ENCODE peak calls at places on chromosome 2, in six cellular contexts. One of them, this sample, is unnamed.

GRCh38 chr2:156486175-156486574 is 50.0 kb downstream of the GPD2 start:
- DNase-seq in ACHN: no peak
- DNase-seq in T-helper 17 cell: no peak
- DNase-seq in IMR-90: peak
- DNase-seq in stimulated activated CD4-positive, alpha-beta T cell treated with anti-CD3 and anti-CD28 coated beads, TNF-alpha, amount 100 ng/mL, for 1 hour: no peak
- DNase-seq in frontal cortex: no peak
- DNase-seq in this sample: no peak

GRCh38 chr2:11159574-11160170 is 4.4 kb downstream of the SLC66A3 start:
- DNase-seq in IMR-90: no peak
- DNase-seq in stimulated activated CD4-positive, alpha-beta T cell treated with anti-CD3 and anti-CD28 coated beads, TNF-alpha, amount 100 ng/mL, for 1 hour: no peak
- DNase-seq in T-helper 17 cell: no peak
- DNase-seq in frontal cortex: no peak
- DNase-seq in ACHN: no peak
- DNase-seq in this sample: no peak

GRCh38 chr2:104412384-104412783 is 441.5 kb upstream of the POU3F3 start:
- DNase-seq in ACHN: peak
- DNase-seq in stimulated activated CD4-positive, alpha-beta T cell treated with anti-CD3 and anti-CD28 coated beads, TNF-alpha, amount 100 ng/mL, for 1 hour: no peak
- DNase-seq in frontal cortex: no peak
- DNase-seq in T-helper 17 cell: no peak
- DNase-seq in IMR-90: no peak
- DNase-seq in this sample: peak

GRCh38 chr2:159506764-159507406 is 109.5 kb downstream of the BAZ2B start:
- DNase-seq in ACHN: peak
- DNase-seq in T-helper 17 cell: no peak
- DNase-seq in stimulated activated CD4-positive, alpha-beta T cell treated with anti-CD3 and anti-CD28 coated beads, TNF-alpha, amount 100 ng/mL, for 1 hour: no peak
- DNase-seq in frontal cortex: no peak
- DNase-seq in IMR-90: peak
- DNase-seq in this sample: no peak

GRCh38 chr2:169693344-169693743 is 861 bp downstream of the CFAP210 start:
- DNase-seq in T-helper 17 cell: no peak
- DNase-seq in frontal cortex: no peak
- DNase-seq in stimulated activated CD4-positive, alpha-beta T cell treated with anti-CD3 and anti-CD28 coated beads, TNF-alpha, amount 100 ng/mL, for 1 hour: no peak
- DNase-seq in IMR-90: no peak
- DNase-seq in ACHN: peak
- DNase-seq in this sample: no peak

GRCh38 chr2:234994340-234995321 is 42.8 kb downstream of the SH3BP4 start:
- DNase-seq in IMR-90: no peak
- DNase-seq in T-helper 17 cell: no peak
- DNase-seq in ACHN: no peak
- DNase-seq in frontal cortex: peak
- DNase-seq in stimulated activated CD4-positive, alpha-beta T cell treated with anti-CD3 and anti-CD28 coated beads, TNF-alpha, amount 100 ng/mL, for 1 hour: no peak
- DNase-seq in this sample: no peak

GRCh38 chr2:88590998-88591613 is 36.2 kb downstream of the EIF2AK3 start:
- DNase-seq in frontal cortex: peak
- DNase-seq in stimulated activated CD4-positive, alpha-beta T cell treated with anti-CD3 and anti-CD28 coated beads, TNF-alpha, amount 100 ng/mL, for 1 hour: no peak
- DNase-seq in ACHN: peak
- DNase-seq in T-helper 17 cell: peak
- DNase-seq in IMR-90: peak
- DNase-seq in this sample: peak

GRCh38 chr2:172426635-172427255 is 641 bp upstream of the ITGA6 start:
- DNase-seq in IMR-90: no peak
- DNase-seq in ACHN: no peak
- DNase-seq in T-helper 17 cell: no peak
- DNase-seq in stimulated activated CD4-positive, alpha-beta T cell treated with anti-CD3 and anti-CD28 coated beads, TNF-alpha, amount 100 ng/mL, for 1 hour: no peak
- DNase-seq in frontal cortex: no peak
- DNase-seq in this sample: no peak

GRCh38 chr2:192500550-192501200 is 305.9 kb upstream of the TMEFF2 start:
- DNase-seq in stimulated activated CD4-positive, alpha-beta T cell treated with anti-CD3 and anti-CD28 coated beads, TNF-alpha, amount 100 ng/mL, for 1 hour: no peak
- DNase-seq in IMR-90: peak
- DNase-seq in T-helper 17 cell: no peak
- DNase-seq in frontal cortex: no peak
- DNase-seq in ACHN: peak
- DNase-seq in this sample: no peak

GRCh38 chr2:222248256-222248655 is 50.5 kb downstream of the PAX3 start:
- DNase-seq in T-helper 17 cell: no peak
- DNase-seq in ACHN: no peak
- DNase-seq in frontal cortex: no peak
- DNase-seq in IMR-90: no peak
- DNase-seq in stimulated activated CD4-positive, alpha-beta T cell treated with anti-CD3 and anti-CD28 coated beads, TNF-alpha, amount 100 ng/mL, for 1 hour: no peak
- DNase-seq in this sample: no peak

GRCh38 chr2:174603280-174603679 is 5.7 kb upstream of the WIPF1 start:
- DNase-seq in stimulated activated CD4-positive, alpha-beta T cell treated with anti-CD3 and anti-CD28 coated beads, TNF-alpha, amount 100 ng/mL, for 1 hour: peak
- DNase-seq in frontal cortex: peak
- DNase-seq in ACHN: peak
- DNase-seq in T-helper 17 cell: peak
- DNase-seq in IMR-90: peak
- DNase-seq in this sample: peak

GRCh38 chr2:27152102-27152795 is 3.4 kb downstream of the TCF23 start:
- DNase-seq in stimulated activated CD4-positive, alpha-beta T cell treated with anti-CD3 and anti-CD28 coated beads, TNF-alpha, amount 100 ng/mL, for 1 hour: no peak
- DNase-seq in IMR-90: no peak
- DNase-seq in frontal cortex: no peak
- DNase-seq in ACHN: no peak
- DNase-seq in T-helper 17 cell: no peak
- DNase-seq in this sample: no peak

GRCh38 chr2:38509322-38509946 is 93.3 kb downstream of the HNRNPLL start:
- DNase-seq in frontal cortex: no peak
- DNase-seq in ACHN: peak
- DNase-seq in T-helper 17 cell: no peak
- DNase-seq in stimulated activated CD4-positive, alpha-beta T cell treated with anti-CD3 and anti-CD28 coated beads, TNF-alpha, amount 100 ng/mL, for 1 hour: no peak
- DNase-seq in IMR-90: peak
- DNase-seq in this sample: no peak

GRCh38 chr2:12684471-12684936 is 32.2 kb upstream of the TRIB2 start:
- DNase-seq in T-helper 17 cell: no peak
- DNase-seq in ACHN: no peak
- DNase-seq in frontal cortex: no peak
- DNase-seq in stimulated activated CD4-positive, alpha-beta T cell treated with anti-CD3 and anti-CD28 coated beads, TNF-alpha, amount 100 ng/mL, for 1 hour: no peak
- DNase-seq in IMR-90: peak
- DNase-seq in this sample: no peak

GRCh38 chr2:217887841-217888665 is 114.7 kb downstream of the TNS1 start:
- DNase-seq in ACHN: no peak
- DNase-seq in frontal cortex: no peak
- DNase-seq in stimulated activated CD4-positive, alpha-beta T cell treated with anti-CD3 and anti-CD28 coated beads, TNF-alpha, amount 100 ng/mL, for 1 hour: no peak
- DNase-seq in T-helper 17 cell: no peak
- DNase-seq in IMR-90: peak
- DNase-seq in this sample: no peak

GRCh38 chr2:219433666-219434467 is 776 bp upstream of the SPEG start:
- DNase-seq in IMR-90: peak
- DNase-seq in frontal cortex: no peak
- DNase-seq in stimulated activated CD4-positive, alpha-beta T cell treated with anti-CD3 and anti-CD28 coated beads, TNF-alpha, amount 100 ng/mL, for 1 hour: no peak
- DNase-seq in ACHN: peak
- DNase-seq in T-helper 17 cell: no peak
- DNase-seq in this sample: no peak

GRCh38 chr2:109135572-109136185 is 6.7 kb downstream of the SH3RF3 start:
- DNase-seq in frontal cortex: no peak
- DNase-seq in IMR-90: no peak
- DNase-seq in ACHN: no peak
- DNase-seq in stimulated activated CD4-positive, alpha-beta T cell treated with anti-CD3 and anti-CD28 coated beads, TNF-alpha, amount 100 ng/mL, for 1 hour: no peak
- DNase-seq in T-helper 17 cell: no peak
- DNase-seq in this sample: no peak

GRCh38 chr2:70775148-70775547 is 7.1 kb upstream of the ADD2 start:
- DNase-seq in T-helper 17 cell: no peak
- DNase-seq in ACHN: no peak
- DNase-seq in stimulated activated CD4-positive, alpha-beta T cell treated with anti-CD3 and anti-CD28 coated beads, TNF-alpha, amount 100 ng/mL, for 1 hour: no peak
- DNase-seq in IMR-90: no peak
- DNase-seq in frontal cortex: no peak
- DNase-seq in this sample: no peak

GRCh38 chr2:129929321-129930290 is 49.9 kb upstream of the RAB6C start:
- DNase-seq in T-helper 17 cell: no peak
- DNase-seq in stimulated activated CD4-positive, alpha-beta T cell treated with anti-CD3 and anti-CD28 coated beads, TNF-alpha, amount 100 ng/mL, for 1 hour: no peak
- DNase-seq in frontal cortex: peak
- DNase-seq in IMR-90: no peak
- DNase-seq in ACHN: no peak
- DNase-seq in this sample: no peak

GRCh38 chr2:73970850-73971471 is 13.7 kb upstream of the TET3 start:
- DNase-seq in ACHN: no peak
- DNase-seq in T-helper 17 cell: no peak
- DNase-seq in stimulated activated CD4-positive, alpha-beta T cell treated with anti-CD3 and anti-CD28 coated beads, TNF-alpha, amount 100 ng/mL, for 1 hour: no peak
- DNase-seq in IMR-90: no peak
- DNase-seq in frontal cortex: no peak
- DNase-seq in this sample: peak

GRCh38 chr2:109226128-109226527 is 97.1 kb downstream of the SH3RF3 start:
- DNase-seq in T-helper 17 cell: no peak
- DNase-seq in frontal cortex: no peak
- DNase-seq in ACHN: no peak
- DNase-seq in stimulated activated CD4-positive, alpha-beta T cell treated with anti-CD3 and anti-CD28 coated beads, TNF-alpha, amount 100 ng/mL, for 1 hour: no peak
- DNase-seq in IMR-90: peak
- DNase-seq in this sample: no peak

GRCh38 chr2:130391872-130392670 is 36.2 kb downstream of the PTPN18 start:
- DNase-seq in ACHN: no peak
- DNase-seq in frontal cortex: no peak
- DNase-seq in stimulated activated CD4-positive, alpha-beta T cell treated with anti-CD3 and anti-CD28 coated beads, TNF-alpha, amount 100 ng/mL, for 1 hour: no peak
- DNase-seq in T-helper 17 cell: no peak
- DNase-seq in IMR-90: peak
- DNase-seq in this sample: no peak

GRCh38 chr2:223930002-223930976 is 14.8 kb downstream of the WDFY1 start:
- DNase-seq in IMR-90: peak
- DNase-seq in stimulated activated CD4-positive, alpha-beta T cell treated with anti-CD3 and anti-CD28 coated beads, TNF-alpha, amount 100 ng/mL, for 1 hour: no peak
- DNase-seq in frontal cortex: peak
- DNase-seq in T-helper 17 cell: no peak
- DNase-seq in ACHN: no peak
- DNase-seq in this sample: no peak

GRCh38 chr2:233982421-233983121 is 65.4 kb downstream of the TRPM8 start:
- DNase-seq in stimulated activated CD4-positive, alpha-beta T cell treated with anti-CD3 and anti-CD28 coated beads, TNF-alpha, amount 100 ng/mL, for 1 hour: no peak
- DNase-seq in T-helper 17 cell: no peak
- DNase-seq in frontal cortex: no peak
- DNase-seq in ACHN: peak
- DNase-seq in IMR-90: peak
- DNase-seq in this sample: no peak